ENCODE peak calls at places on chromosomes 4 and X, in four cellular contexts. One of them, this sample, is unnamed.

GRCh38 chrX:148784859-148785655 is 284.6 kb downstream of the AFF2 start:
- DNase-seq in DMS153: no peak
- DNase-seq in activated CD8-positive, alpha-beta memory T cell treated with anti-CD3 and anti-CD28 coated beads for 1 hour: no peak
- DNase-seq in iris pigment epithelial cell: no peak
- DNase-seq in this sample: peak

GRCh38 chr4:108926058-108926457 is 163.2 kb upstream of the ETNPPL start:
- DNase-seq in DMS153: no peak
- DNase-seq in activated CD8-positive, alpha-beta memory T cell treated with anti-CD3 and anti-CD28 coated beads for 1 hour: no peak
- DNase-seq in iris pigment epithelial cell: peak
- DNase-seq in this sample: no peak

GRCh38 chr4:120105472-120105871 is 38.8 kb upstream of the MAD2L1 start:
- DNase-seq in DMS153: no peak
- DNase-seq in activated CD8-positive, alpha-beta memory T cell treated with anti-CD3 and anti-CD28 coated beads for 1 hour: no peak
- DNase-seq in iris pigment epithelial cell: no peak
- DNase-seq in this sample: no peak

GRCh38 chrX:149830192-149830873 is 48.6 kb downstream of the MAGEA9 start:
- DNase-seq in DMS153: no peak
- DNase-seq in activated CD8-positive, alpha-beta memory T cell treated with anti-CD3 and anti-CD28 coated beads for 1 hour: no peak
- DNase-seq in iris pigment epithelial cell: peak
- DNase-seq in this sample: no peak

GRCh38 chr4:19925516-19925915 is 326.2 kb upstream of the SLIT2 start:
- DNase-seq in DMS153: no peak
- DNase-seq in activated CD8-positive, alpha-beta memory T cell treated with anti-CD3 and anti-CD28 coated beads for 1 hour: no peak
- DNase-seq in iris pigment epithelial cell: no peak
- DNase-seq in this sample: no peak

GRCh38 chr4:46886711-46887110 is 22.3 kb downstream of the COX7B2 start:
- DNase-seq in DMS153: no peak
- DNase-seq in activated CD8-positive, alpha-beta memory T cell treated with anti-CD3 and anti-CD28 coated beads for 1 hour: no peak
- DNase-seq in iris pigment epithelial cell: peak
- DNase-seq in this sample: no peak

GRCh38 chr4:88341227-88342192 is 37.1 kb upstream of the HERC6 start:
- DNase-seq in DMS153: peak
- DNase-seq in activated CD8-positive, alpha-beta memory T cell treated with anti-CD3 and anti-CD28 coated beads for 1 hour: no peak
- DNase-seq in iris pigment epithelial cell: peak
- DNase-seq in this sample: peak

GRCh38 chr4:82553020-82553419 is 8.8 kb downstream of the TMEM150C start:
- DNase-seq in DMS153: no peak
- DNase-seq in activated CD8-positive, alpha-beta memory T cell treated with anti-CD3 and anti-CD28 coated beads for 1 hour: no peak
- DNase-seq in iris pigment epithelial cell: no peak
- DNase-seq in this sample: no peak